ENCODE peak calls at places on chromosomes 11 and 22, in ten cellular contexts. B is stomach; Y is aorta; I is suprapubic skin; T is IMR-90; Q is esophagus squamous epithelium; K is heart right ventricle; A is naive thymus-derived CD4-positive, alpha-beta T cell; X is upper lobe of right lung; N is spleen. G is an unnamed sample. For H3K4me1, the result is how much of the 10 kb centered on the place peaks cover.

GRCh38 chr11:59754494-59754858 is 700 bp upstream of the STX3 start:
- DNase-seq in A (no peak), T (peak), N (peak), I (no peak), B (no peak), K (peak), Q (no peak), X (no peak), Y (no peak), G (peak)

GRCh38 chr11:113162590-113162961 is 151.8 kb upstream of the TTC12 start:
- DNase-seq in Y (no peak), N (no peak), K (no peak), A (no peak), Q (no peak), I (no peak), X (no peak), B (peak), T (no peak), G (no peak)

GRCh38 chr22:21942407-21942895 is 10.2 kb downstream of the PPM1F start:
- DNase-seq in K (peak), X (peak), Y (peak), A (no peak), N (peak), B (peak), I (peak), T (peak), Q (no peak), G (peak)

GRCh38 chr11:2769779-2770555 is 70.2 kb upstream of the KCNQ1OT1 start:
- DNase-seq in K (peak), N (peak), I (peak), A (no peak), Q (no peak), B (no peak), X (peak), Y (peak), T (no peak), G (no peak)

GRCh38 chr11:5042091-5042490 is 4.2 kb upstream of the OR52J3 start:
- DNase-seq in B (no peak), Y (no peak), N (no peak), X (no peak), Q (no peak), T (no peak), I (no peak), K (no peak), A (no peak), G (no peak)

GRCh38 chr11:131977854-131978253 is 607.4 kb downstream of the NTM start:
- DNase-seq in X (no peak), I (no peak), N (no peak), A (no peak), K (no peak), T (peak), Y (no peak), B (no peak), Q (no peak), G (no peak)

GRCh38 chr11:101870510-101870909 is 44.3 kb upstream of the CEP126 start:
- DNase-seq in Y (no peak), B (no peak), I (no peak), X (no peak), T (peak), A (no peak), Q (no peak), K (no peak), N (no peak), G (no peak)

GRCh38 chr11:68889948-68890446 is 13.6 kb downstream of the MRPL21 start:
- DNase-seq in I (no peak), Q (no peak), T (peak), N (peak), K (peak), A (no peak), B (no peak), X (no peak), Y (peak), G (peak)

GRCh38 chr22:23060612-23061400 is 9.5 kb upstream of the GNAZ start:
- DNase-seq in Y (peak), Q (no peak), B (peak), T (no peak), X (peak), I (peak), N (peak), K (no peak), A (no peak), G (no peak)

DNA sequence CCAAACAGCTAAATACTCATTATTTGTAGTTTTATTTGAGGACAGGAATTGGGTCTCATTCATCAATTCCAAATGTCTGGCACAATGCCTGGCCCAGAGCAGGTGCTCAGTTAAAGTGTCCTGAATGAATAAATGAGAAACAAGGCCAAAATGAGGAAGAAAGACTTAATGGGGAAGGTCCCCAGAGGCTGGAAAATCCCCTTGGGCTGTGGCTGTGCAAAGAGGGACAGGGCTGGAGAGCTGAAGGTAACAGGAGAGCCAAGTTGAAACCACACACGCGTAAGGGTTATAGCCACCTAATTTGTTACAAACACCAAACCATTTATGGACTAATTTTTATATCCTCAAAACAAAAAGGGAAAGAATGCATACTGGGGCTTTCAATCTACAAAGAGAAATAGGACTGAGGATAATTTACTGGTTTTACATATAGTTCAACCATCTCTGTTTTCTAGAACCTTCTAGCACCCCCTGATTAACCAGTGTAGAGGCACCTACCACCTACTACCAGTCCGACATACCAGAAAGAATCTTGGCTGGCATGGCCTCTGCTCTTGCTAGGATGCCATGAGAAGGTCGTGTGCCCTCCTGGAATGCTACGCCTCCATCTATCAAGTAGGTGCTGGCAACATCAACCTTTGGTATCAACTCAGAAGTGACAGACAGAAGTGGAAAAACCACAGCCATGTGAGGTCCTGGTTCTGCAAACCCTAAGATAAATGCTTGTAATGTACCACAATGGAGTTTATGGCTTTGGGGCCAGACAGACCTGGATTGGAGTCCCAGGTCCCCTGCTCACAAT is 28.4 kb downstream of the MYH9 start:
- DNase-seq in X (no peak), I (no peak), Y (no peak), A (no peak), N (no peak), T (no peak), Q (no peak), K (no peak), B (no peak), G (peak)
- H3K4me1 ChIP-seq in X (half or more), I (half or more), Y (under half), A (half or more), N (half or more), T (half or more), Q (half or more), K (half or more), B (half or more), G (half or more)

GRCh38 chr11:114181752-114182151 is 114.4 kb upstream of the NNMT start:
- DNase-seq in N (no peak), A (no peak), Y (no peak), Q (no peak), I (no peak), K (no peak), X (no peak), B (no peak), T (no peak), G (no peak)
- H3K27ac ChIP-seq in N (peak), A (no peak), Y (no peak), Q (peak), I (peak), K (peak), X (peak), B (peak), T (no peak), G (peak)

GRCh38 chr11:124837491-124837856 is 27.8 kb upstream of the ROBO3 start:
- DNase-seq in K (peak), Y (no peak), Q (no peak), A (peak), T (peak), X (no peak), B (no peak), I (no peak), N (no peak), G (peak)

GRCh38 chr11:124831897-124832296 is 31.7 kb upstream of the MSANTD2 start:
- DNase-seq in B (no peak), Y (no peak), Q (no peak), T (no peak), K (no peak), N (no peak), I (no peak), A (no peak), X (no peak), G (no peak)

GRCh38 chr11:124832571-124832970 is 32.4 kb upstream of the MSANTD2 start:
- DNase-seq in N (no peak), Y (no peak), Q (no peak), A (no peak), B (no peak), I (no peak), K (no peak), X (no peak), T (no peak), G (no peak)

GRCh38 chr11:124835918-124836317 is 29.3 kb upstream of the ROBO3 start:
- DNase-seq in A (no peak), Q (no peak), K (no peak), B (no peak), X (no peak), Y (no peak), I (no peak), N (no peak), T (no peak), G (peak)

GRCh38 chr11:124834526-124835190 is 30.6 kb upstream of the ROBO3 start:
- DNase-seq in B (no peak), A (no peak), X (no peak), K (no peak), Y (no peak), N (no peak), Q (no peak), I (no peak), T (no peak), G (no peak)
- H3K4me1 ChIP-seq in B (under half), A (under half), X (under half), K (under half), Y (under half), N (under half), Q (under half), I (under half), T (under half), G (under half)

DNA sequence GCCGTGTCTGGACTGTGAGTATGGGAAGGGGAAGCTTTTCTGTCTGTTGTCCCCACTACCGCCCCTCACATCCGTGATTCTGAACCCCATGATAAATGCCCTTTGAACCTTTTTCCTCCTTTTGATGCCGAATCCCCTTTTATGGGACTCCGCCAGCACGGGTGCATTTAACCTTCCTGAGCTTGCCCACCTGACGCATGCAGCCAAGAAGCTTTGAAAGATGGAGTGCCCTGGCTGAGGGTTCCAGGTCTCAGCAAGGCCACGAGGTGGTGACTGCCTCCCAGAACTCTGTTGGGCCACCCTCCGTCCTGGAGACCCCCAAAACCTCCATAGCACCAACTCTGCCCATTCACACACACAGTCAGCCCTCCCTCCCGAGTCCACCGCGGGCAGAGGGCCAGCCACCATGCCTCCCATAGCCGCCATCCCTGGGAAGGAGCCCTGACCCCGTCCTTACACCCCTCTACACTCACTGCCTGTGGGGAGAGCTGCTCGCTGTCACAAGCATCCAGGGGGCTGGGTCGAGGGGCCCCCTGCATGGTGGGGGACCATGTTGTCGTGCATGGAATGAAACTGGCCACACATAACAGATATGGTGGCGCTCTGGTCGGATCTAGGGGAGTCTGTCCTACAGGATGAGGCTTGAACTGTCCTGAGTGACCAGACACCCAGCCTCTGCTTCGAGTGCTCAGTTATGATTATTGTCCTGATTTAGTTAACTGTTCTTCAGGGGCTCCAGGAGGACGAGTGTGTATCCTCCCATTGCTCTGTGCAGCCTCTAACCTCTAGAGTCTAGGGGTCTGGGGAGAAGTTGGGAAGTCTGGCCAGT is 822 bp upstream of the COMT start:
- DNase-seq in T (no peak), B (no peak), N (no peak), Q (no peak), A (no peak), X (peak), I (no peak), K (no peak), Y (peak), G (no peak)
- H3K27ac ChIP-seq in T (peak), B (peak), N (peak), Q (peak), A (peak), X (peak), I (peak), K (peak), Y (no peak), G (peak)

DNA sequence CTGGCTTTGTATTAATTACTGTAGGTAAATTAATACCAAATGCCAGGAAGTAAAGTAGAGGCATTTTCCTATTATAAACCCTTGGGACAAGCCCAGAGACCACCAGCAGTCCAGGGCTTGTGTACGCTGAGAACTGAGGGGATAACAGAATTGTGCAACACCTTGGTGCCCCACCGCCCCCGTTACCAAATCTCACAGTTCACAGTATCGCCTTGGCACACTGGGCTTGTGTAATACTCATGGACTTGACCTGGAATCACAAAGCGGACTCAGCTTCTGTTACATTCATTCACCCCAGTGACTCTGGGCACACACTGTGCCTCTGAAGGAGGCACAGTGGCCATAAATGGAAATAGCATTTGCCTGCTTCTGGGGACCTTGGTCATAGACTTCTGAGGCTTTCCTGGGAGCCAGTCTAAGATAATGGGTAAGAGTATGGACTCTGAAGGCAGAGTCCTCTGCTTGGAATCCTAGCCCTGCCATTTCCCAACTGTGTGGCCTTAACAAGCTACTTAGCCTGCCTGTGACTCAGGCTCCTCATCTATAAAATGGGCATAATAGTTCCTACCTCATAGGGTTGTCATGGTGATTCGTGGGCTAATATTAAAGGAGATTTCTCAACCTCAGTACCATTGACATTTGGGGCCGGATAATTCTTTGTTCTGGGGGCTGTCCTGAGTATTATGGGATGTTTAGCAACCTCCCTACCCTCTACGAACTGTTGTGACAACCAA is 53.7 kb downstream of the TIMP3 start:
- DNase-seq in B (no peak), K (no peak), T (no peak), I (no peak), Y (no peak), N (no peak), Q (no peak), A (no peak), X (no peak), G (peak)
- H3K4me1 ChIP-seq in B (under half), K (under half), T (under half), I (half or more), Y (under half), N (under half), Q (half or more), A (under half), X (under half), G (half or more)

GRCh38 chr11:9688716-9689511 is 25.0 kb downstream of the SWAP70 start:
- DNase-seq in K (peak), T (peak), A (no peak), I (no peak), X (no peak), N (no peak), B (no peak), Y (no peak), Q (no peak), G (no peak)

GRCh38 chr11:9693801-9694553 is 30.1 kb downstream of the SWAP70 start:
- DNase-seq in X (no peak), Y (no peak), K (no peak), T (no peak), B (no peak), Q (no peak), A (no peak), I (no peak), N (no peak), G (no peak)

GRCh38 chr11:9689721-9690120 is 25.8 kb downstream of the SWAP70 start:
- DNase-seq in I (no peak), Q (no peak), A (no peak), B (no peak), Y (no peak), N (no peak), T (no peak), K (no peak), X (no peak), G (no peak)

GRCh38 chr11:9691865-9692264 is 28.0 kb downstream of the SWAP70 start:
- DNase-seq in N (no peak), T (peak), Y (no peak), X (no peak), K (no peak), A (no peak), Q (no peak), B (no peak), I (no peak), G (no peak)

DNA sequence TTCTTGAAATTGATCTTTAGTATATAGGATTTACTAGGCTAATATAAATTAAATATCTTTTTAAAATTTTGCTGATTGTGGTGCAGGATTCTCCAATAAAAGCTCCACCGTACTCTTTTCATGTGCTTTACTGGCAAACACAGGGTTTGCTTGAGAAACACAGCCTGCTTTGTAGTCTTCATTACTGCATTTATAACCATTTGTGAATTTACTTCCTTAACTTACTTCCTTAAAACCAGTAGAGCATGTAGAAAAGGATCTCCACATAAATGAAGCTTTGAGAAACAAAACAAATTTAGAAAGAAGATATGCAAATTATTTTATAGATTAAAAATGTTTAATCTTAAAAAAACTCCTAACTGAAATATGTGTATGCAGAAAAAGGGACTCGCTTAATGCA is 28.8 kb downstream of the SWAP70 start:
- DNase-seq in I (no peak), Y (no peak), K (no peak), N (no peak), Q (no peak), X (no peak), A (no peak), B (no peak), T (no peak), G (no peak)
- H3K27ac ChIP-seq in I (peak), Y (no peak), K (no peak), N (peak), Q (peak), X (peak), A (no peak), B (peak), T (no peak), G (no peak)

GRCh38 chr11:33719587-33719986 is 16.6 kb downstream of the CD59 start:
- DNase-seq in I (no peak), N (no peak), T (no peak), Y (no peak), Q (no peak), K (no peak), X (no peak), A (no peak), B (no peak), G (no peak)

GRCh38 chr11:33723238-33723881 is 12.9 kb downstream of the CD59 start:
- DNase-seq in A (no peak), Y (no peak), X (no peak), Q (no peak), B (no peak), N (no peak), T (peak), K (peak), I (no peak), G (no peak)

GRCh38 chr11:33722579-33723234 is 13.5 kb downstream of the CD59 start:
- DNase-seq in X (no peak), I (no peak), B (no peak), K (no peak), A (no peak), N (no peak), Q (no peak), Y (peak), T (peak), G (no peak)

GRCh38 chr11:33721291-33721840 is 14.9 kb downstream of the CD59 start:
- DNase-seq in T (peak), Q (no peak), I (no peak), Y (no peak), B (no peak), N (no peak), A (no peak), X (no peak), K (no peak), G (no peak)

GRCh38 chr11:33721984-33722383 is 14.2 kb downstream of the CD59 start:
- DNase-seq in A (no peak), X (no peak), I (no peak), Y (no peak), K (no peak), T (no peak), B (no peak), N (no peak), Q (no peak), G (no peak)
- H3K4me1 ChIP-seq in A (under half), X (half or more), I (half or more), Y (under half), K (under half), T (under half), B (half or more), N (under half), Q (half or more), G (under half)

DNA sequence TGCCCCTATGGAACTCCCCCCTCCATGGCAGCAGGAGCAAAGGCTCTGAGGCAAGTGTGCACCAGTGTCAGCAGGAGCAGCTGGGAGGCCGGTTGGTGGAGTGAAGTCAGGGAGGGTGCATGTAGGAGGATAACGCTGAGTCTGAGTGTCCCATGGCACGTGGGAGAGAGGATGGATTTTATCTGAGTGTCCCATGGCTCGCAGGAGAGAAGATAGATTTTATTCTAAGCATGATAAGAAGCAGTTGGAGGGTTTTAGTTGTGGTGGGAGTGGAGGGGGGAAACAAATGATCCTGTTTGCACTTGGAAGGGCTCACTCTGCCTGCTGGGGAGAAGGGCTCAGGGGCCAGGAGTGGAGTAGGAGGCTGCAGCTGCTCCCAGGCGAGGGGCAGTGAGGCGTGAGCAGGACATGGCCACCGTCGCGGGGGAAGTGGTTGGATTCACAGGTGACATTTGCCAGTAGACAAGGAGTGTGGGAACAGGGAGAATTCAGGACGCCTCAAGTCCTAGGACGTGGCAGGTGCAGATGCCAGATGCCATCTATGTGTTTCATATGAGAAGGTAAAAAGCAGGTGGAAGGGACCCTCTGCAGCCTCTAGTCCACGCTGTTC is 33.6 kb upstream of the PARVG start:
- DNase-seq in Y (peak), T (no peak), I (no peak), N (no peak), Q (no peak), A (no peak), X (no peak), B (no peak), K (no peak), G (no peak)
- H3K27ac ChIP-seq in Y (no peak), T (no peak), I (no peak), N (no peak), Q (no peak), A (no peak), X (no peak), B (peak), K (no peak), G (no peak)

GRCh38 chr11:78423241-78423640 is 5.6 kb upstream of the GAB2 start:
- DNase-seq in B (no peak), N (no peak), Q (no peak), Y (no peak), A (no peak), X (no peak), K (no peak), T (no peak), I (no peak), G (no peak)
- H3K4me1 ChIP-seq in B (under half), N (under half), Q (under half), Y (under half), A (under half), X (under half), K (under half), T (under half), I (under half), G (under half)

G was measured in thyroid gland.